ENCODE peak calls at places on chromosomes 5 and 9, in five cellular contexts. V is PC-3, Q is heart left ventricle, H is keratinocyte, K is neural progenitor cell. I is an unnamed sample. For H3K36me3, the result is how much of the 10 kb centered on the place peaks cover.

GRCh38 chr5:118195215-118195614 is 793.1 kb downstream of the DTWD2 start:
- DNase-seq in Q (no peak), H (no peak), V (no peak), K (no peak), I (no peak)

GRCh38 chr5:65961644-65962043 is 35.3 kb downstream of the ERBIN start:
- DNase-seq in H (peak), Q (no peak), K (no peak), V (peak), I (no peak)

GRCh38 chr5:150352531-150353394 is 4.7 kb upstream of the TCOF1 start:
- DNase-seq in K (no peak), V (no peak), Q (no peak), H (no peak), I (no peak)

GRCh38 chr9:31776471-31776870 is 608.0 kb upstream of the ACO1 start:
- DNase-seq in K (no peak), Q (no peak), H (no peak), V (no peak), I (no peak)

GRCh38 chr5:23352437-23352836 is 155.0 kb upstream of the PRDM9 start:
- DNase-seq in V (peak), K (peak), Q (no peak), H (no peak), I (peak)

GRCh38 chr5:135429326-135429725 is 17.8 kb downstream of the DCANP1 start:
- DNase-seq in Q (peak), K (peak), V (no peak), H (no peak), I (peak)

GRCh38 chr9:77725820-77726219 is 77.7 kb upstream of the GNA14 start:
- DNase-seq in K (no peak), Q (no peak), H (no peak), V (no peak), I (no peak)

GRCh38 chr9:91113026-91113425 is 248.7 kb downstream of the AUH start:
- DNase-seq in K (no peak), H (no peak), Q (no peak), V (no peak), I (no peak)

GRCh38 chr9:89602978-89603628 is 1.7 kb upstream of the GADD45G start:
- DNase-seq in V (peak), H (no peak), K (peak), Q (peak), I (peak)

GRCh38 chr9:13786131-13786530 is 506.6 kb upstream of the MPDZ start:
- DNase-seq in K (no peak), V (no peak), H (no peak), Q (peak), I (no peak)

GRCh38 chr9:133440884-133441283 is 18.7 kb downstream of the ADAMTS13 start:
- DNase-seq in H (no peak), Q (no peak), V (no peak), K (no peak), I (no peak)

GRCh38 chr9:106773750-106774149 is 89.2 kb upstream of the ZNF462 start:
- DNase-seq in K (no peak), V (no peak), Q (no peak), H (peak), I (no peak)

GRCh38 chr5:80937591-80937990 is 22.6 kb upstream of the RASGRF2 start:
- DNase-seq in Q (no peak), K (no peak), H (no peak), V (peak), I (no peak)

GRCh38 chr9:93306579-93307091 is 122.7 kb downstream of the WNK2 start:
- DNase-seq in H (no peak), K (no peak), Q (no peak), V (no peak), I (no peak)

GRCh38 chr5:95899848-95900247 is 61.8 kb downstream of the ELL2 start:
- DNase-seq in V (no peak), K (no peak), H (no peak), Q (no peak), I (no peak)

GRCh38 chr5:95892784-95893354 is 68.8 kb downstream of the ELL2 start:
- DNase-seq in Q (no peak), K (peak), H (no peak), V (peak), I (peak)

GRCh38 chr5:95895223-95895622 is 66.4 kb downstream of the ELL2 start:
- DNase-seq in K (peak), Q (no peak), V (no peak), H (no peak), I (no peak)

GRCh38 chr5:95899040-95899439 is 62.6 kb downstream of the ELL2 start:
- DNase-seq in K (no peak), H (no peak), V (no peak), Q (no peak), I (no peak)

DNA sequence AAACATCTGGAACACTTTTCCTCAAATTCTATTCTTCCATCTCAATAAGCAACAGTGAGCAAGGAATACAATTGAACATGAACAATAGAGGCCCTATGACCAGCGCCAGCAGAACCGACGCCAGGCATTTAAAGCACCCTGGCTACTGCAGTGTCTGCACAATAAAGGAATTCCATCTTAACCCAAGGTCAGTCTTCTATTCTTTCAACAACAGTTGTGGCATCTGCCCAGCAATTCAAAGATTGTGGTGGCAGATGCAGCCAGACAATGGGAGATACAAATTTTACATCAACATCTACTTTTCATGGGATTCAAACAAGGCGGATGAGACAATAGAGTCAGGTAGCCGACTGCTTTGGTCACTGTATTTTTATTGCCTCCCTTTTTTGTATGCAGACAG is 65.9 kb downstream of the ELL2 start:
- DNase-seq in H (no peak), K (peak), V (no peak), Q (peak), I (no peak)
- H3K36me3 ChIP-seq in H (under half), K (under half), V (half or more), Q (half or more), I (half or more)

GRCh38 chr5:169584998-169585451 is 1.5 kb downstream of the SPDL1 start:
- DNase-seq in Q (no peak), H (no peak), K (no peak), V (no peak), I (no peak)

GRCh38 chr5:169591636-169592035 is 8.1 kb downstream of the SPDL1 start:
- DNase-seq in K (no peak), V (peak), H (no peak), Q (no peak), I (no peak)

GRCh38 chr5:169592937-169593650 is 9.5 kb downstream of the SPDL1 start:
- DNase-seq in H (no peak), V (peak), Q (no peak), K (no peak), I (peak)

GRCh38 chr5:169595172-169595820 is 11.7 kb downstream of the SPDL1 start:
- DNase-seq in K (no peak), V (no peak), H (no peak), Q (no peak), I (no peak)

GRCh38 chr5:169590602-169591001 is 7.0 kb downstream of the SPDL1 start:
- DNase-seq in V (no peak), K (no peak), Q (no peak), H (no peak), I (no peak)
- H3K36me3 ChIP-seq in V (half or more), K (under half), Q (half or more), H (under half), I (half or more)

GRCh38 chr9:35749515-35750255 is 598 bp downstream of the RGP1 start:
- DNase-seq in Q (no peak), H (no peak), K (peak), V (peak), I (peak)

GRCh38 chr9:35748239-35748857 is 680 bp downstream of the GBA2 start:
- DNase-seq in Q (peak), H (no peak), V (no peak), K (no peak), I (no peak)

GRCh38 chr9:35750256-35750531 is 1.1 kb downstream of the RGP1 start:
- DNase-seq in Q (no peak), H (no peak), K (no peak), V (no peak), I (peak)

GRCh38 chr9:35746583-35746982 is 2.4 kb downstream of the GBA2 start:
- DNase-seq in H (no peak), K (no peak), V (peak), Q (no peak), I (peak)

GRCh38 chr9:35748858-35749514 is at the start of the genes GBA2 and RGP1:
- DNase-seq in Q (peak), H (no peak), V (peak), K (peak), I (peak)
- H3K36me3 ChIP-seq in Q (half or more), H (under half), V (under half), K (under half), I (half or more)

GRCh38 chr5:37222181-37222580 is 27.0 kb downstream of the CPLANE1 start:
- DNase-seq in H (no peak), V (no peak), Q (no peak), K (no peak), I (no peak)
- H3K36me3 ChIP-seq in H (under half), V (under half), Q (half or more), K (under half), I (under half)

DNA sequence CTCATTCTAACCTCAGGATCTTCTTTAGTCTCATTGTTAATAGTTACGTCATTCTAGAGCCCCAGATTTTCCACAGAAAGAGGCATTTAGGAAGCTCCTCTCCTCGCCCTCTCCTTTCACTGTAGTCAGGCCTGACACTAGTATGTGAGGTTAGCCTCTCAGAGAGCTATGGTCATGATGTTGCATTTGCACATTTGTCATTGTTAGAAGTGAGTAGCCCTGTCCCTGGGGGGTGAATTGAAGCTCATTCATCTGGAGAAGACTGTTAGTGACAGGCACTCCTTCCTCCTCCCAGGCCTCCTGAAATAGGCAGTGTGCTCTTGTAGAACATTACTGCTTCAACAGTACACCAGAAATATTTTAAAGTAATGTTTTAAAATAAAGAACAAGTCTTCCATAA is 26.6 kb upstream of the LRRTM2 start:
- DNase-seq in K (peak), V (no peak), Q (no peak), H (no peak), I (no peak)
- H3K36me3 ChIP-seq in K (under half), V (under half), Q (under half), H (under half), I (half or more)

GRCh38 chr5:124626053-124626452 is 120.4 kb downstream of the ZNF608 start:
- DNase-seq in Q (no peak), V (no peak), K (no peak), H (no peak), I (no peak)
- H3K36me3 ChIP-seq in Q (under half), V (under half), K (under half), H (under half), I (under half)